ENCODE peak calls at places on chromosomes 4 and X, in nine cellular contexts. A is right atrium auricular region, X is Peyer's patch, L is choroid plexus epithelial cell, G is pancreas, C is PC-3, R is bronchial epithelial cell, S is astrocyte, W is cardiac fibroblast. Y is an unnamed sample.

GRCh38 chrX:118773782-118774181 is 46.4 kb downstream of the IL13RA1 start:
- DNase-seq in W (no peak), A (no peak), C (peak; percentile 92), S (no peak), X (no peak), R (peak; percentile 94), L (no peak), G (no peak), Y (no peak)

GRCh38 chr4:38868055-38868965 is 704 bp downstream of the FAM114A1 start:
- DNase-seq in G (peak; percentile 34), A (no peak), S (no peak), R (peak; percentile 22), W (peak; percentile 50), X (peak; percentile 61), C (no peak), L (peak; percentile 40), Y (no peak)

GRCh38 chr4:151443247-151443646 is 34.3 kb downstream of the FHIP1A start:
- DNase-seq in W (no peak), R (no peak), X (no peak), S (no peak), C (no peak), L (no peak), G (no peak), A (no peak), Y (no peak)

GRCh38 chr4:178976861-178977260 is 1534.6 kb upstream of the AGA start:
- DNase-seq in A (no peak), X (no peak), W (no peak), C (no peak), R (no peak), L (no peak), S (no peak), G (no peak), Y (no peak)

GRCh38 chrX:40003071-40003981 is 94.4 kb downstream of the BCOR start:
- DNase-seq in W (no peak), A (no peak), L (no peak), X (no peak), R (no peak), S (no peak), C (no peak), G (no peak), Y (no peak)

GRCh38 chr4:99714179-99714578 is 56.6 kb upstream of the C4orf54 start:
- DNase-seq in W (no peak), C (no peak), X (no peak), L (no peak), G (no peak), R (no peak), A (no peak), S (no peak), Y (no peak)

GRCh38 chrX:34972206-34972605 is 29.6 kb downstream of the FAM47B start:
- DNase-seq in A (no peak), X (no peak), L (no peak), W (no peak), G (no peak), S (no peak), C (no peak), R (no peak), Y (no peak)

GRCh38 chr4:23775694-23776093 is 114.2 kb downstream of the PPARGC1A start:
- DNase-seq in W (no peak), X (peak; percentile 47), C (peak; percentile 11), G (no peak), A (no peak), L (no peak), R (peak; percentile 24), S (no peak), Y (no peak)

GRCh38 chr4:11765849-11766453 is 337.3 kb upstream of the HS3ST1 start:
- DNase-seq in G (no peak), X (peak; percentile 64), C (peak; percentile 68), S (peak; percentile 21), R (peak; percentile 67), L (peak; percentile 72), W (peak; percentile 58), A (no peak), Y (peak; percentile 63)

GRCh38 chr4:37225778-37226177 is 18.8 kb upstream of the NWD2 start:
- DNase-seq in L (no peak), A (no peak), G (no peak), R (no peak), C (no peak), X (no peak), S (no peak), W (no peak), Y (no peak)

GRCh38 chr4:88216395-88216794 is 58.0 kb upstream of the ABCG2 start:
- DNase-seq in A (no peak), C (no peak), X (no peak), R (no peak), S (no peak), W (no peak), G (peak; percentile 79), L (no peak), Y (no peak)

GRCh38 chr4:17780461-17781071 is 855 bp downstream of the FAM184B start:
- DNase-seq in W (peak; percentile 15), A (no peak), R (no peak), L (no peak), G (no peak), C (peak; percentile 56), X (no peak), S (peak; percentile 61), Y (peak; percentile 43)

GRCh38 chr4:100421356-100421978 is 96.4 kb downstream of the EMCN start:
- DNase-seq in W (peak; percentile 77), S (peak; percentile 21), X (no peak), G (no peak), C (peak; percentile 43), L (peak; percentile 70), R (peak; percentile 57), A (no peak), Y (peak; percentile 16)

GRCh38 chr4:15755321-15755750 is 22.8 kb upstream of the CD38 start:
- DNase-seq in W (peak; percentile 70), G (no peak), S (peak; percentile 82), A (no peak), R (peak; percentile 72), L (peak; percentile 85), C (peak; percentile 73), X (no peak), Y (peak; percentile 55)

GRCh38 chrX:39242187-39242586 is 440.9 kb downstream of the MID1IP1 start:
- DNase-seq in A (no peak), X (peak; percentile 68), L (peak; percentile 36), G (peak; percentile 10), C (peak; percentile 59), S (peak; percentile 1), R (peak; percentile 48), W (peak; percentile 17), Y (peak; percentile 22)

DNA sequence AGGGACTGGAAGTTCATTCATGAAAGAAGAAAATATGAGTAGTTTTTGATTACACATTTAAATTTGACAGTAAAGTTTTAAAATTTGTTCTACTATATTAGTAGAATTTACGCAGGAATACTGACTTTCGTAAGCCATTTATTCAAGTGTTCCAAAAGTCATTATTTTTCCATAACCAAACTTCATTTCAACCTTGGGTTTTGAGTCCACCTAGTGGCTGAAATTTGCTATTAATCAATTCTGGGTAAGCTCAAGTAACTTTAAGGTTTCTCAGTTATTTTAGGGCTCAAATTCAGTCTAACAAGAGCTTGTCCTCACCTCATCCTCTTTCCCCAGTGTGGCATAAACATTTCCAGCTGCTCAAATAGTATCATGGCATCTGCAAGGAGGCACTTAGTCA is 175.4 kb downstream of the SH3BGRL start:
- DNase-seq in G (no peak), C (peak; percentile 63), R (peak; percentile 25), X (no peak), S (peak; percentile 2), W (peak; percentile 58), A (no peak), L (peak; percentile 52), Y (peak; percentile 31)
- TF ChIP-seq CTCF in G (peak; percentile 40), C (peak; percentile 71), R (no peak), X (peak; percentile 43), S (peak; percentile 43), W (peak; percentile 37), A (peak; percentile 68), L (peak; percentile 48), Y (peak; percentile 25)

DNA sequence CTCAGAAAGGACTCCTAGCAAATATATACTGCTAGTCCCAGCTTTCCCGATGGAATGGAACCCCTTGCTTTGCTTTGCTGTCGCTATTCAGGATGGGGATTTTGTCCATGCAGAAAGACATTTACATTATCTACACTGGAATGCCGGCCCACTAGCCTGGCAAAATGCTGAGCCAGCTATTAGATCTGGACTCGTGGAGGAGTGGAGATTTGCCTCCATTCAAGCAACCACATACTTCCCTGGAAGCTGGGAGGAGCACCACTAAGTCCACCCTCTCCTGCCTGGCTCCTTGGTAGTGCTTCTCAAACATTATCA is 24.1 kb upstream of the APLN start:
- DNase-seq in R (no peak), G (no peak), L (no peak), C (peak; percentile 7), A (no peak), S (no peak), W (no peak), X (no peak), Y (no peak)
- H3K4me3 ChIP-seq in R (peak overlapping the region; percentile 35), G (no peak overlapping the region), L (no peak overlapping the region), C (peak overlapping the region; percentile 73), A (peak overlapping the region; percentile 42), S (peak overlapping the region; percentile 33), W (no peak overlapping the region), X (peak overlapping the region; percentile 31), Y (peak overlapping the region; percentile 35)

DNA sequence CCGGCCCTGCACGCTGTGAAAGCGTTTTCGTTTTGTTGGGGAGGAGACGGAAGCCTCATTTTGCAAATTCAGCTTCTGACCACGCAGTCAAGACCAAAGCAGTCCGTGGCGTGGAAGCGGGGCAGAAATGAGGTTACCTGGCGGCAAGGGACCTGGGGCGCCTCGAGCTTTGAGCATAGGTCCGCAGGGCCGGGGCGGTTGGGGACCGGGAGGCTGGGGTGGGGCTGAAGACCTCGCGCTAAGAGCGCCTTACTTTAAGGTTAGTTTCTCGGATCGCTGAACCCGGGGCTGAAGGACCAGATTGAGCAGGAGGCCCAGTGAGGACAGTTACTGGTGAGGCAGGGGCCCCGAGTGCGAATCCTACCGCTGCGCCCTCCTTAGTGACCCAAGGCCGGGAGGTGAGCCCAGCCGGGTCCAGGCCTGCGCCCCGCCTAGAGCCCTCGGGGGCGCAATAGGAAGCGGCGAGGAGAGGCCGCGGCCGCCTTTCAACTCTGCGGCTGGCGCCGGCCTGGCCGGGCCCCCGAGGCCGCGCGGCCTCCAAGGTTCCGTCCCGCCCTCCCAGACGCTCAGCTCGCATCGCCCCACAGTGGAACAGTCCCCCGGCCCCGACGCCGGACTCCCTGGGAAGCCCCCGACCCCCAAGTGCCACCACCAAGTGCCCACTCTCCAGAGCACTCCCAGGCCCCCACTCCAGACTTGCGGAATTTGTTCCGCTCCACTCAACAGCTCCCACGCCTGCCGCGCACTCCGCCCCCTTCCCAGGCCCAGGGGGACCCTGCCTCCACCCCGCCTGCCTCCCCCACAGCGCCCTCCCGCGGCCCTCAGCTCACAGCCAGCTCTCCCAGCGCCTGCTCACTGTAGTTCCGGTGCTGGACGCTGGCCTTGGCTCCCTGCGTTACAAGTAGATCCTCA is 7.6 kb downstream of the MSX1 start:
- DNase-seq in S (no peak), R (no peak), A (no peak), L (peak; percentile 76), C (no peak), X (no peak), G (no peak), W (no peak), Y (no peak)
- TF ChIP-seq CTCF in S (no peak), R (no peak), A (peak; percentile 39), L (peak; percentile 63), C (peak; percentile 14), X (no peak), G (no peak), W (no peak), Y (no peak)

DNA sequence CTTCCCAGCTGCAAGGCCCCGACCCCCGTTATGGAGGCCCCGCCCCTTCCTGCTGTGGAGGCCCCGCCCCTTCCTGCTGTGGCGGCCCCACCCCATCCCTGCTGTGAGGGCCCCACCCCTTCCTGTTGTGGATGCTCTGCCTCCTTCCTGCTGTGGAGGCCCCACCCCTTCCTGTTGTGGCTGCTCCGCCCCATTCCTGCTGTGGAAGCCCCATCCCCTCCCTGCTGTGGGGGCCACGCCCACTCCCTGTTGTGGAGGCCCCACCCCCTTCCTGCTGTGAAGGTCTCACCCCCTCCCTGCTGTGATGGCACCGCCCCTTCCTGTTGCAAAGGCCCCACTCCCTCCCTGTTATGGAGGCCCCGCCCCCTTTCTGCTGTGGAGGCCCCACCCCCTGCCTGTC is 104.9 kb upstream of the PSAPL1 start:
- DNase-seq in X (no peak), C (peak; percentile 82), G (no peak), S (no peak), A (no peak), L (peak; percentile 7), R (no peak), W (peak; percentile 1), Y (no peak)
- H3K4me3 ChIP-seq in X (no peak overlapping the region), C (no peak overlapping the region), G (no peak overlapping the region), S (no peak overlapping the region), A (no peak overlapping the region), L (no peak overlapping the region), R (no peak overlapping the region), W (no peak overlapping the region), Y (no peak overlapping the region)